ENCODE peak calls at places on chromosomes 11 and 22, in six cellular contexts. G is spleen, K is lower leg skin, M is stomach, P is HCT116, D is adrenal gland. S is an unnamed sample.

GRCh38 chr11:13897606-13898276 is 64.8 kb upstream of the SPON1 start:
- DNase-seq in P (no peak), M (no peak), G (no peak), K (no peak), D (no peak), S (no peak)

GRCh38 chr11:45089845-45090499 is 56.5 kb upstream of the PRDM11 start:
- DNase-seq in M (no peak), P (no peak), D (peak; percentile 59), K (peak; percentile 80), G (no peak), S (peak; percentile 6)

GRCh38 chr11:110984147-110984546 is 261.4 kb upstream of the POU2AF2 start:
- DNase-seq in D (no peak), M (no peak), P (no peak), G (no peak), K (no peak), S (no peak)

GRCh38 chr11:132158091-132158490 is 787.7 kb downstream of the NTM start:
- DNase-seq in P (no peak), G (no peak), D (no peak), K (no peak), M (peak; percentile 27), S (peak; percentile 4)

GRCh38 chr11:72773291-72773690 is 20.6 kb downstream of the STARD10 start:
- DNase-seq in D (peak; percentile 93), M (no peak), G (no peak), K (no peak), P (no peak), S (no peak)

GRCh38 chr11:103883291-103883690 is 153.1 kb upstream of the DDI1 start:
- DNase-seq in D (no peak), M (no peak), K (no peak), G (no peak), P (no peak), S (no peak)

GRCh38 chr11:1574256-1575242 is 2.5 kb upstream of the DUSP8 start:
- DNase-seq in K (no peak), D (peak; percentile 71), M (peak; percentile 69), G (peak; percentile 91), P (no peak), S (peak; percentile 43)

GRCh38 chr11:13339196-13340153 is 61.9 kb downstream of the BMAL1 start:
- DNase-seq in G (no peak), D (no peak), M (no peak), K (no peak), P (no peak), S (no peak)

GRCh38 chr11:47257518-47258316 is at the start of gene NR1H3:
- DNase-seq in K (peak; percentile 97), P (no peak), G (peak; percentile 85), D (peak; percentile 87), M (peak; percentile 79), S (peak; percentile 43)

GRCh38 chr11:13008625-13009475 is at the start of gene RASSF10:
- DNase-seq in M (peak; percentile 94), K (peak; percentile 92), P (no peak), G (no peak), D (no peak), S (no peak)

GRCh38 chr11:60970369-60970774 is 1.1 kb upstream of the CD6 start:
- DNase-seq in D (peak; percentile 73), G (peak; percentile 94), M (peak; percentile 79), P (peak; percentile 16), K (no peak), S (peak; percentile 63)

GRCh38 chr11:6413791-6414231 is 5.1 kb downstream of the APBB1 start:
- DNase-seq in M (no peak), G (no peak), D (peak; percentile 46), K (no peak), P (no peak), S (no peak)

GRCh38 chr22:25362215-25362882 is 142.9 kb downstream of the CRYBB2 start:
- DNase-seq in K (no peak), D (peak; percentile 87), M (peak; percentile 71), G (peak; percentile 86), P (peak; percentile 21), S (peak; percentile 36)

GRCh38 chr11:117180020-117180419 is 1.5 kb downstream of the SIDT2 start:
- DNase-seq in K (peak; percentile 45), G (no peak), D (peak; percentile 50), P (no peak), M (peak; percentile 24), S (peak; percentile 41)

GRCh38 chr11:134751161-134751560 is 339.1 kb upstream of the B3GAT1 start:
- DNase-seq in G (peak; percentile 53), D (peak; percentile 21), M (no peak), P (no peak), K (no peak), S (no peak)

GRCh38 chr11:123187670-123188507 is 7.2 kb downstream of the CLMP start:
- DNase-seq in M (no peak), K (peak; percentile 50), P (no peak), G (no peak), D (no peak), S (no peak)

GRCh38 chr22:39234867-39235687 is 9.7 kb downstream of the PDGFB start:
- DNase-seq in D (no peak), G (no peak), M (peak; percentile 75), K (peak; percentile 95), P (no peak), S (no peak)
- TF ChIP-seq POLR2A in D (no peak), G (no peak), M (no peak), K (no peak), P (no peak), S (no peak)

DNA sequence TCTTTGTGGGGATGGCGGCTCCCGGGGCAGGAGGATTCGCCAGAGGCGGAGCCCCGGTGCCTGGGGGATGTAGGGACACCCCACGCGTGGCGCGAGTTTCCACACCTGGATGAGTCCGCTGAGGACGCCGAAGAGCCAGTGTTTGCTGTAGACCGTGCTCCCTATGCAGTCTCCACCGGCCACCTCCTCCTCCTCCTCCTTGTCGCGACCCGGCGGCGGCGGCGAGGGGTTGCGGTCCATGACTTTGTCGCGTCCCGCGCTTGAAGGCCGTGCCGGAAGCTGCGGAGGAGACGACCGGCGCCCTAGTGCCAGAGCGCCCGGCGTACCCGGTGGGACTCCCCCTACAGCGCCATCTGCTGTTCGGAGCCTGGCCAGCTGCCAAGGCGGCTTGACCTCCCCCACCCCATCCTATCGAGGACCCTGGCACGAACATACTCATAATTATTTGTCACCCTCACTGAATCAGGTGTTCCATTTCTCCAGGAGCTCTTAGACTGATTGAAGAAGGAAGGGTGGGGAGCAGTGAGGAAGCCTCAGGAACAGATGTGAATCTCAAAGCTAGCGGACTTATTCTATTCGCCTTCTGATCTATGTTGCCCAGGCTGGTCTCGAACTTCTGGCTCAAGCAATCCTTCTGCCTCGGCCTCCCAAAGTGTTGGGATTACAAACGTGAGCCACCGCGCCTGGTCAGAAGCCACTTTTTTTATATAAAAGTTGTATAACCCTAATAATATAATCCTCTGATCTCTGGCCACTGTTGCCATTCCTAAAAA is at the start of gene SAAL1:
- DNase-seq in K (peak; percentile 95), D (peak; percentile 89), P (peak; percentile 74), G (peak; percentile 97), M (peak; percentile 88), S (peak; percentile 91)
- TF ChIP-seq POLR2A in K (no peak), D (peak; percentile 28), P (peak; percentile 48), G (no peak), M (no peak), S (peak; percentile 70)

DNA sequence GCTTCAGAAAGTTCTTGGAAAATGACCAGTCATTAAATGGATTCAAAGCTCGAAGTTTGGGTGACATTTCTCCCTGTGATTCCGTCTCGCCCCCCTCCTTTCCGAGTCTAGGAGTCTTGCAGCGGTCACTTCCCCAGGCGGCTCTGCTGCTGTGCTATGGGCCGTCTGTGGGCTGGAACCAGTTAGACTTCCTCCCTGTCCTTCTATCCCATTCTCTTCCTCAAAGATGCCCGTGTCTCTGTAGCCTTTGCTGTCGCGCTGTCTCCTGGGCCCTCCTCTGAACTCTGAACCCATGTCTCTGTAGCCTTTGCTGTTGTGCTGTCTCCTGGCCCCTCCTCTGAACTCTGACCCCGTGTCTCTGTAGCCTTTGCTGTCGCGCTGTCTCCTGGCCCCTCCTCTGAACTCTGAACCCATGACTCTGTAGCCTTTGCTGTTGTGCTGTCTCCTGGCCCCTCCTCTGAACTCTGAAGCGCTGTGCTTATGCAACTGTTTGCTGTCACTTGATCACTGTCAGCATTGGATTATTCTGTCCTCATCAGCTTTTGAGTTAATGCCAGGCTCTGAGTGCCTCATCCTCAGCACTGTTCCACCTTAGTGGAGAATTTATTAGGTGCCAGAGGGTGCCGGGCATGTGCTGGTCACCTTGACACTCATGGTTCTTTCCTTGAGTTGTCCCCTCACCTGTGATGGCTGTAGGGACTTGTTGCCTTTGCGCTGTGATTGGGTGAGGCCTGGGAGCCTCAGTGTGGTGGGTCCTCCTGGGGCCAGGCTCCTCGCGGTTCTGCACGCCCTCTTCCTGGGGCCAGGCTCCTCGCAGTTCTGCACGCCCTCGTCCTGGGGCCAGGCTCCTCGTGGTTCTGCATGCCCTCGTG is 173.3 kb downstream of the TBC1D22A start:
- DNase-seq in M (no peak), P (no peak), K (peak; percentile 78), G (no peak), D (peak; percentile 77), S (peak; percentile 71)
- TF ChIP-seq POLR2A in M (no peak), P (no peak), K (no peak), G (no peak), D (no peak), S (no peak)

GRCh38 chr22:19505735-19506126 is 18.5 kb downstream of the CLDN5 start:
- DNase-seq in M (no peak), G (no peak), K (no peak), D (no peak), P (no peak), S (no peak)
- TF ChIP-seq POLR2A in M (no peak), G (no peak), K (no peak), D (no peak), P (no peak), S (no peak)

DNA sequence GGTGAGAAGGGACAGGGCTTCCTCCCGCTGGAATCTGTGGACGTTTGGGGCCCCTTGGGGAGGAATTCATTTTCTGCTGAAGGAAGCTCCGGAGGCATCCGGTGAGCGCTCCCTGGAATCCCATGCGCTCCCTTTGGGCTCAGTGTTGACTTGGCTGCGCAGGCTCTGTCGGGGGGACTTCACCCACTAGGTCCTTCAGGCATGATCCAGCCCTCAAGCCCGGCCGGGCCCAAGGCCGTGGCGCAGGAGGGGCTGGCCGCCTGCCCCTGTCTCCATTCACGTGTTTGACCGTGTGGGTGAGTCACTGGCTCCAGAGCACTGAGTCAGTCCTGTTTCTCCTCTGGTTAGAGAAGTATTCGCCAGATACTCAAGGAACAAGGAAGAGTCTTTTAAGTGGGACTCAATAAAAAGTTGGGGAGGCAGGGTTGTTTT is 1.4 kb downstream of the CTTN start:
- DNase-seq in D (peak; percentile 96), M (peak; percentile 81), G (no peak), K (peak; percentile 97), P (peak; percentile 87), S (peak; percentile 53)
- TF ChIP-seq POLR2A in D (peak; percentile 95), M (no peak), G (no peak), K (no peak), P (no peak), S (peak; percentile 32)

DNA sequence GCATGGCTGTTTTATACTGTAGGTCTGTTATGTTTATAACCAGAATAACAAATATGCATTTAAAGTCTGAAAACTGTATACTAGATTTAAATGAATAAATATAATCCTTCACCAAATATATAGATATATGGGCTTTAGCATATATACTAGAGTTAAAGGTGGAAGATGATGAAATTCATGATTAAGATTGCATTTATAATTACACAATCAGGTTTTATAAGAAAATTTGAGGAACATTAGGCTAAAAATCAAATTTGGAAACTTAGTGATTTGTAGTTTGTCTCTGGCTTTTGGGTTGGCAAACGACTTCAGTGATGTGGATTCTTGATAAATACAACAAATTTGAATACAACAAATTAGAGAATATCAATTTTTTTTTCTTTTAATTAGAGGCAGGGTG is 10.0 kb downstream of the BCL2L13 start:
- DNase-seq in P (no peak), M (no peak), D (no peak), G (no peak), K (no peak), S (no peak)
- TF ChIP-seq POLR2A in P (no peak), M (no peak), D (no peak), G (no peak), K (no peak), S (no peak)